ENCODE peak calls at places on chromosomes 1 and 21, in nine cellular contexts. E is body of pancreas, T is stomach, K is adrenal gland, N is esophagus squamous epithelium, Y is heart left ventricle, H is ovary, F is K562, C is A549. X is an unnamed sample.

GRCh38 chr1:246571953-246572352 is 5.7 kb downstream of the CNST start:
- DNase-seq in F (no peak), T (no peak), Y (no peak), K (no peak), E (no peak), C (no peak), H (no peak), N (no peak), X (no peak)

GRCh38 chr1:46804926-46805325 is 6.1 kb downstream of the CYP4B1 start:
- DNase-seq in N (no peak), C (no peak), H (no peak), T (no peak), F (no peak), E (no peak), Y (no peak), K (no peak), X (no peak)

GRCh38 chr1:40810915-40811314 is 27.3 kb downstream of the KCNQ4 start:
- DNase-seq in T (no peak), F (peak; percentile 32), N (no peak), K (no peak), E (no peak), H (no peak), C (no peak), Y (no peak), X (no peak)

GRCh38 chr1:113255728-113256347 is 134.5 kb upstream of the MAGI3 start:
- DNase-seq in F (no peak), H (no peak), Y (no peak), C (no peak), T (peak; percentile 51), N (no peak), E (peak; percentile 74), K (no peak), X (no peak)

GRCh38 chr1:34266127-34266951 is 89.6 kb downstream of the C1orf94 start:
- DNase-seq in E (no peak), H (no peak), C (no peak), N (no peak), Y (no peak), F (no peak), T (no peak), K (no peak), X (no peak)

GRCh38 chr1:165376041-165376810 is 19.7 kb upstream of the LMX1A start:
- DNase-seq in T (peak; percentile 65), Y (peak; percentile 92), C (no peak), H (peak; percentile 93), F (peak; percentile 22), N (no peak), K (peak; percentile 83), E (peak; percentile 65), X (peak; percentile 72)

GRCh38 chr1:9278585-9279153 is 14.0 kb upstream of the SPSB1 start:
- DNase-seq in Y (peak; percentile 54), F (no peak), H (no peak), N (no peak), E (no peak), T (no peak), C (no peak), K (no peak), X (no peak)

GRCh38 chr1:13820456-13820855 is 120.5 kb downstream of the PRDM2 start:
- DNase-seq in Y (peak; percentile 38), H (no peak), T (no peak), C (no peak), E (no peak), N (no peak), F (no peak), K (no peak), X (peak; percentile 22)

GRCh38 chr1:225881081-225882007 is 836 bp downstream of the TMEM63A start:
- DNase-seq in E (peak; percentile 75), H (peak; percentile 74), T (peak; percentile 71), N (no peak), Y (peak; percentile 82), K (peak; percentile 81), C (no peak), F (peak; percentile 84), X (peak; percentile 74)

GRCh38 chr1:185154912-185155513 is 1.7 kb downstream of the TRMT1L start:
- DNase-seq in K (no peak), E (no peak), C (no peak), H (no peak), Y (no peak), F (no peak), N (no peak), T (no peak), X (no peak)

GRCh38 chr1:192678099-192678498 is 42.2 kb downstream of the RGS13 start:
- DNase-seq in F (no peak), T (no peak), C (no peak), Y (no peak), N (no peak), H (no peak), K (no peak), E (no peak), X (no peak)

GRCh38 chr1:6695861-6696260 is 5.8 kb downstream of the DNAJC11 start:
- DNase-seq in H (no peak), F (no peak), K (no peak), T (no peak), N (no peak), C (no peak), E (no peak), Y (no peak), X (no peak)

GRCh38 chr1:90753556-90753955 is 36.5 kb upstream of the BARHL2 start:
- DNase-seq in E (no peak), K (no peak), T (no peak), Y (no peak), N (no peak), F (no peak), C (no peak), H (no peak), X (no peak)

GRCh38 chr1:228472655-228473054 is 14.5 kb upstream of the RNF187 start:
- DNase-seq in C (no peak), T (no peak), Y (no peak), K (no peak), N (no peak), H (no peak), E (no peak), F (no peak), X (no peak)

GRCh38 chr1:223556414-223557124 is 108.9 kb downstream of the CAPN8 start:
- DNase-seq in K (peak; percentile 33), H (no peak), T (peak; percentile 75), E (peak; percentile 69), N (no peak), F (peak; percentile 76), Y (no peak), C (peak; percentile 61), X (peak; percentile 82)

GRCh38 chr1:96979287-96979686 is 257.7 kb downstream of the PTBP2 start:
- DNase-seq in T (no peak), F (no peak), N (no peak), C (no peak), E (no peak), Y (no peak), H (no peak), K (no peak), X (no peak)

GRCh38 chr21:30227633-30228404 is 11.9 kb upstream of the CLDN8 start:
- DNase-seq in C (peak; percentile 43), E (peak; percentile 26), N (no peak), F (no peak), H (no peak), K (peak; percentile 65), T (no peak), Y (no peak), X (peak; percentile 65)

GRCh38 chr1:230836347-230836746 is 32.0 kb downstream of the C1orf198 start:
- DNase-seq in Y (no peak), N (no peak), C (no peak), K (no peak), E (no peak), T (no peak), F (no peak), H (no peak), X (no peak)

GRCh38 chr1:151790940-151791651 is 796 bp upstream of the TDRKH start:
- DNase-seq in E (no peak), N (no peak), C (peak; percentile 22), T (no peak), F (peak; percentile 68), Y (no peak), K (no peak), H (peak; percentile 40), X (no peak)

GRCh38 chr1:86774305-86775304 is 70.2 kb downstream of the SH3GLB1 start:
- DNase-seq in K (peak; percentile 79), C (peak; percentile 71), F (peak; percentile 31), N (peak; percentile 6), T (peak; percentile 41), Y (peak; percentile 73), E (peak; percentile 51), H (peak; percentile 40), X (peak; percentile 62)

GRCh38 chr1:82420584-82420983 is 619.9 kb downstream of the ADGRL2 start:
- DNase-seq in F (no peak), C (no peak), Y (no peak), K (no peak), E (no peak), N (no peak), H (no peak), T (no peak), X (no peak)

GRCh38 chr1:55703726-55704363 is 488.7 kb upstream of the USP24 start:
- DNase-seq in N (no peak), K (no peak), C (no peak), F (no peak), Y (no peak), E (no peak), H (no peak), T (no peak), X (no peak)
- H3K4me1 ChIP-seq in N (peaks cover 4% of the 10 kb centered on the region), K (no peaks in the 10 kb centered on the region), C (no peaks in the 10 kb centered on the region), F (no peaks in the 10 kb centered on the region), Y (no peaks in the 10 kb centered on the region), E (no peaks in the 10 kb centered on the region), H (no peaks in the 10 kb centered on the region), T (no peaks in the 10 kb centered on the region), X (no peaks in the 10 kb centered on the region)

GRCh38 chr1:169892819-169893644 is 664 bp downstream of the SCYL3 start:
- DNase-seq in Y (peak; percentile 72), E (peak; percentile 35), H (peak; percentile 76), C (peak; percentile 14), T (no peak), K (peak; percentile 50), F (no peak), N (no peak), X (no peak)
- TF ChIP-seq POLR2A in Y (no peak), E (no peak), H (no peak), C (no peak), T (no peak), K (no peak), F (peak; percentile 73), N (no peak), X (no peak)

GRCh38 chr1:218524526-218524925 is 179.4 kb downstream of the TGFB2 start:
- DNase-seq in E (no peak), K (no peak), N (no peak), H (no peak), F (no peak), Y (no peak), T (no peak), C (no peak), X (no peak)
- H3K4me1 ChIP-seq in E (peaks cover 3% of the 10 kb centered on the region), K (no peaks in the 10 kb centered on the region), N (no peaks in the 10 kb centered on the region), H (no peaks in the 10 kb centered on the region), F (no peaks in the 10 kb centered on the region), Y (no peaks in the 10 kb centered on the region), T (no peaks in the 10 kb centered on the region), C (peaks cover 19% of the 10 kb centered on the region), X (no peaks in the 10 kb centered on the region)

DNA sequence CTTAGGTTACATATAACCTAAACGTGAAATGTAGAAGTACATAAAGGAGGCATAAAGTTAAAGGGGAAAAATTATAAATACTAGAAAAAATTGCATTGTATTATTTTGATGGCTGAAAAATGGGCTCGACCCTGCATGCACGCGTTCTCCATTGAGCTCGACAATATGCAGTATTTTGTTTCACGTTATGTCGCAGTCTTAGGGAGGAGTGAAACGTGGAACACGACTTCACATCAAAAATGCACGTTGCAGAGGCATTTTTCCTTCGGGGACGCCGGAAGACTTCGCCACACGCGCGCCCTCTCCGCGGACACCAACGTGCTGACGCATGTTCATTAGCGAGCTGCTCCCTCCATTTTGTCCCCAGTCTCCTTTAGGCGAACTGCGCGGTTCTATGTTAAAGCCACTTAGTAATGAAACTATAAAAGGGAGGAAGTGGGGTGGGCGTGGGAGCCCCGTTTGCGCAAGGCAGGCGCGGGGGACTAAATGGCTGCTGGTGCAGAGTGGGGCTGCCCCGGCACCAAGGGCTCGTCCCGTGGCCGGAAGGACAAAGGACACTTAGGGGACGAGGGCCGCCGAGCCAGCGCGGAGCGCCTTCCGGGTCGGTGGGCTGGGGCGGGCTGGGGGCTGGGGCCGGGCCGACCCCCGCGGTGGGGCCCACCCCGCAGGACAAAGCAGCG is 722 bp upstream of the COX20 start:
- DNase-seq in K (peak; percentile 84), N (peak; percentile 67), T (peak; percentile 82), E (peak; percentile 79), H (no peak), Y (peak; percentile 96), F (no peak), C (peak; percentile 95), X (peak; percentile 91)
- TF ChIP-seq POLR2A in K (no peak), N (no peak), T (peak; percentile 53), E (peak; percentile 84), H (peak; percentile 44), Y (no peak), F (peak; percentile 92), C (peak; percentile 86), X (peak; percentile 66)

X was measured in Peyer's patch.